ENCODE peak calls at places on chromosomes 5 and 9, in eight cellular contexts. V is tibial artery; A is HTR-8/SVneo; O is amniotic stem cell; F is iris pigment epithelial cell; P is effector memory CD8-positive, alpha-beta T cell; Z is AG04449; W is AG09319. E is an unnamed sample.
A peak's percentile ranks its signal among the peaks of the same experiment; 100 is the strongest.

GRCh38 chr9:105842023-105842644 is 147.8 kb downstream of the TMEM38B start:
- DNase-seq in V (no peak), A (peak; percentile 14), O (no peak), F (peak; percentile 38), P (no peak), Z (peak; percentile 3), W (peak; percentile 0), E (peak; percentile 24)

GRCh38 chr9:130835441-130836298 is 616 bp downstream of the ABL1 start:
- DNase-seq in V (no peak), A (no peak), O (no peak), F (no peak), P (peak; percentile 21), Z (no peak), W (no peak), E (peak; percentile 45)

GRCh38 chr5:179803651-179804598 is 2.7 kb downstream of the MGAT4B start:
- DNase-seq in V (no peak), A (no peak), O (no peak), F (no peak), P (no peak), Z (no peak), W (no peak), E (no peak)

GRCh38 chr5:39420482-39421145 is 4.2 kb downstream of the DAB2 start:
- DNase-seq in V (peak; percentile 86), A (no peak), O (peak; percentile 52), F (peak; percentile 72), P (no peak), Z (no peak), W (peak; percentile 65), E (peak; percentile 70)

GRCh38 chr9:136885950-136886578 is at the start of gene TRAF2:
- DNase-seq in V (peak; percentile 95), A (peak; percentile 99), O (peak; percentile 97), F (peak; percentile 100), P (peak; percentile 97), Z (peak; percentile 97), W (peak; percentile 99), E (peak; percentile 99)

GRCh38 chr9:97845130-97845529 is 7.9 kb upstream of the FOXE1 start:
- DNase-seq in V (no peak), A (no peak), O (no peak), F (peak; percentile 22), P (no peak), Z (peak; percentile 36), W (no peak), E (no peak)

GRCh38 chr9:118558026-118558425 is 811.2 kb downstream of the BRINP1 start:
- DNase-seq in V (no peak), A (no peak), O (no peak), F (no peak), P (no peak), Z (no peak), W (no peak), E (no peak)

GRCh38 chr9:108860764-108861163 is 1.3 kb upstream of the ACTL7A start:
- DNase-seq in V (no peak), A (no peak), O (no peak), F (no peak), P (no peak), Z (no peak), W (no peak), E (no peak)

GRCh38 chr9:73067074-73067473 is 84.6 kb upstream of the ANXA1 start:
- DNase-seq in V (no peak), A (no peak), O (no peak), F (no peak), P (no peak), Z (no peak), W (no peak), E (no peak)

GRCh38 chr9:95480346-95480745 is 36.4 kb downstream of the PTCH1 start:
- DNase-seq in V (no peak), A (no peak), O (no peak), F (no peak), P (no peak), Z (no peak), W (no peak), E (no peak)

GRCh38 chr5:98770911-98771322 is 2.5 kb upstream of the RGMB start:
- DNase-seq in V (no peak), A (no peak), O (no peak), F (peak; percentile 44), P (no peak), Z (no peak), W (no peak), E (no peak)

GRCh38 chr5:90381213-90381929 is 28.2 kb downstream of the CETN3 start:
- DNase-seq in V (no peak), A (no peak), O (no peak), F (no peak), P (no peak), Z (no peak), W (no peak), E (no peak)

GRCh38 chr5:75037106-75037505 is 15.3 kb downstream of the GCNT4 start:
- DNase-seq in V (no peak), A (peak; percentile 50), O (no peak), F (peak; percentile 81), P (no peak), Z (peak; percentile 51), W (no peak), E (peak; percentile 52)

GRCh38 chr9:125399165-125399564 is 137.5 kb downstream of the GAPVD1 start:
- DNase-seq in V (no peak), A (no peak), O (no peak), F (no peak), P (no peak), Z (no peak), W (no peak), E (no peak)

GRCh38 chr5:176816791-176817272 is 6.5 kb downstream of the UNC5A start:
- DNase-seq in V (no peak), A (no peak), O (no peak), F (no peak), P (no peak), Z (no peak), W (no peak), E (no peak)

GRCh38 chr9:106980551-106981101 is 117.7 kb downstream of the ZNF462 start:
- DNase-seq in V (no peak), A (no peak), O (no peak), F (peak; percentile 15), P (no peak), Z (no peak), W (no peak), E (peak; percentile 12)

GRCh38 chr5:135650081-135650480 is 71.3 kb upstream of the CXCL14 start:
- DNase-seq in V (peak; percentile 31), A (no peak), O (no peak), F (no peak), P (no peak), Z (no peak), W (no peak), E (no peak)

GRCh38 chr5:124746252-124746915 is at the start of gene ZNF608:
- DNase-seq in V (peak; percentile 24), A (no peak), O (no peak), F (peak; percentile 77), P (no peak), Z (no peak), W (no peak), E (peak; percentile 78)

GRCh38 chr9:36996677-36997076 is 37.4 kb downstream of the PAX5 start:
- DNase-seq in V (no peak), A (no peak), O (no peak), F (no peak), P (no peak), Z (no peak), W (no peak), E (no peak)

GRCh38 chr9:106872641-106873040 is 9.7 kb downstream of the ZNF462 start:
- DNase-seq in V (no peak), A (no peak), O (no peak), F (peak; percentile 38), P (no peak), Z (no peak), W (no peak), E (no peak)

GRCh38 chr9:136847827-136848392 is 1.3 kb upstream of the PHPT1 start:
- DNase-seq in V (peak; percentile 90), A (peak; percentile 64), O (peak; percentile 35), F (peak; percentile 85), P (peak; percentile 75), Z (peak; percentile 9), W (peak; percentile 46), E (no peak)

GRCh38 chr5:88727705-88728313 is 155.2 kb downstream of the MEF2C start:
- DNase-seq in V (no peak), A (no peak), O (no peak), F (peak; percentile 15), P (no peak), Z (no peak), W (peak; percentile 5), E (no peak)

GRCh38 chr5:111111956-111112355 is 19.8 kb downstream of the WDR36 start:
- DNase-seq in V (no peak), A (no peak), O (no peak), F (no peak), P (no peak), Z (no peak), W (no peak), E (no peak)

GRCh38 chr5:153718713-153719112 is 228.2 kb downstream of the GRIA1 start:
- DNase-seq in V (no peak), A (no peak), O (no peak), F (no peak), P (no peak), Z (no peak), W (no peak), E (no peak)

GRCh38 chr9:100914266-100914665 is 114.3 kb upstream of the PLPPR1 start:
- DNase-seq in V (no peak), A (no peak), O (no peak), F (no peak), P (no peak), Z (no peak), W (no peak), E (no peak)

GRCh38 chr5:95317687-95318086 is 32.8 kb upstream of the MCTP1 start:
- DNase-seq in V (no peak), A (no peak), O (no peak), F (no peak), P (no peak), Z (no peak), W (no peak), E (peak; percentile 61)

GRCh38 chr5:149404746-149405549 is 25.9 kb upstream of the IL17B start:
- DNase-seq in V (no peak), A (no peak), O (peak; percentile 70), F (peak; percentile 93), P (no peak), Z (peak; percentile 82), W (no peak), E (no peak)

GRCh38 chr5:107217721-107218130 is 453.0 kb downstream of the EFNA5 start:
- DNase-seq in V (peak; percentile 76), A (no peak), O (no peak), F (no peak), P (no peak), Z (no peak), W (no peak), E (peak; percentile 74)

GRCh38 chr5:158807-159447 is 32.4 kb upstream of the LRRC14B start:
- DNase-seq in V (no peak), A (no peak), O (no peak), F (no peak), P (no peak), Z (no peak), W (no peak), E (no peak)

E was measured in Ammon's horn.